ENCODE peak calls at places on chromosomes 6 and 20, in four cellular contexts. V is SW 1271, I is AG08395, H is left colon. M is an unnamed sample.

GRCh38 chr6:3965071-3965718 is 113.7 kb downstream of the FAM217A start:
- DNase-seq in V (no peak), I (no peak), H (no peak), M (no peak)

GRCh38 chr20:8474027-8474668 is 342.1 kb downstream of the PLCB1 start:
- DNase-seq in V (no peak), I (no peak), H (no peak), M (no peak)

GRCh38 chr20:62795023-62795761 is 1.1 kb upstream of the MRGBP start:
- DNase-seq in V (peak), I (no peak), H (peak), M (peak)

GRCh38 chr6:100353276-100354015 is 111.3 kb downstream of the SIM1 start:
- DNase-seq in V (no peak), I (peak), H (no peak), M (no peak)

GRCh38 chr6:170423030-170423429 is 116.5 kb downstream of the FAM120B start:
- DNase-seq in V (no peak), I (no peak), H (no peak), M (no peak)

GRCh38 chr6:167831281-167831680 is 4.6 kb downstream of the AFDN start:
- DNase-seq in V (no peak), I (no peak), H (no peak), M (no peak)

GRCh38 chr6:52909131-52909530 is 367 bp downstream of the GSTA3 start:
- DNase-seq in V (no peak), I (no peak), H (no peak), M (no peak)

GRCh38 chr6:34234667-34235604 is 1.7 kb upstream of the HMGA1 start:
- DNase-seq in V (no peak), I (no peak), H (peak), M (peak)

GRCh38 chr20:18360601-18361000 is 72.3 kb downstream of the ZNF133 start:
- DNase-seq in V (no peak), I (no peak), H (no peak), M (no peak)

GRCh38 chr20:60935971-60936370 is 316.1 kb upstream of the CDH4 start:
- DNase-seq in V (no peak), I (no peak), H (no peak), M (no peak)

GRCh38 chr20:49360242-49360968 is 82.5 kb upstream of the ZNFX1 start:
- DNase-seq in V (no peak), I (no peak), H (no peak), M (no peak)

GRCh38 chr6:10481101-10481500 is 40.0 kb upstream of the GCNT2 start:
- DNase-seq in V (no peak), I (no peak), H (no peak), M (no peak)

GRCh38 chr6:40874495-40874894 is 164.5 kb downstream of the UNC5CL start:
- DNase-seq in V (peak), I (no peak), H (no peak), M (no peak)

GRCh38 chr6:44699082-44699481 is 311.6 kb downstream of the CDC5L start:
- DNase-seq in V (no peak), I (peak), H (no peak), M (no peak)

GRCh38 chr6:33738153-33738552 is 8.6 kb downstream of the IP6K3 start:
- DNase-seq in V (no peak), I (no peak), H (peak), M (no peak)

GRCh38 chr20:63574156-63574828 is at the start of gene HELZ2:
- DNase-seq in V (peak), I (peak), H (peak), M (peak)

GRCh38 chr6:7881765-7882500 is 28.7 kb downstream of the TXNDC5 start:
- DNase-seq in V (no peak), I (no peak), H (no peak), M (no peak)

GRCh38 chr20:59765599-59766177 is 161.3 kb downstream of the PHACTR3 start:
- DNase-seq in V (no peak), I (peak), H (no peak), M (no peak)

GRCh38 chr20:41181567-41181966 is 44.2 kb downstream of the PLCG1 start:
- DNase-seq in V (no peak), I (no peak), H (no peak), M (peak)

GRCh38 chr6:83867043-83867442 is 7.6 kb downstream of the CYB5R4 start:
- DNase-seq in V (no peak), I (no peak), H (no peak), M (no peak)

GRCh38 chr20:47785900-47786762 is 850 bp upstream of the SULF2 start:
- DNase-seq in V (peak), I (peak), H (peak), M (no peak)

GRCh38 chr6:46904117-46904516 is 17.6 kb downstream of the ADGRF5 start:
- DNase-seq in V (no peak), I (no peak), H (no peak), M (no peak)

GRCh38 chr6:16901777-16902176 is 140.5 kb upstream of the ATXN1 start:
- DNase-seq in V (no peak), I (peak), H (peak), M (no peak)

GRCh38 chr6:167744681-167745659 is 81.7 kb upstream of the AFDN start:
- DNase-seq in V (no peak), I (no peak), H (no peak), M (no peak)

GRCh38 chr20:2771631-2772080 is 28.8 kb downstream of the CPXM1 start:
- DNase-seq in V (no peak), I (no peak), H (no peak), M (no peak)

GRCh38 chr6:160978141-160978926 is 13.2 kb upstream of the MAP3K4 start:
- DNase-seq in V (no peak), I (peak), H (no peak), M (no peak)

GRCh38 chr20:59813948-59814834 is 119.2 kb downstream of the SYCP2 start:
- DNase-seq in V (no peak), I (no peak), H (no peak), M (no peak)

GRCh38 chr6:168838000-168838399 is 397.0 kb downstream of the SMOC2 start:
- DNase-seq in V (no peak), I (no peak), H (no peak), M (no peak)

GRCh38 chr20:33568378-33569289 is 78.7 kb downstream of the CBFA2T2 start:
- DNase-seq in V (no peak), I (no peak), H (no peak), M (no peak)

GRCh38 chr20:11901127-11901526 is 16.6 kb upstream of the BTBD3 start:
- DNase-seq in V (peak), I (peak), H (no peak), M (no peak)